ENCODE peak calls at places on chromosomes 13 and 19, in five cellular contexts. One of them, this sample, is unnamed.

GRCh38 chr19:11256189-11256588 is 6.1 kb downstream of the DOCK6 start:
- DNase-seq in tibial artery: no peak
- DNase-seq in nephron progenitor cell: peak
- DNase-seq in cardiac muscle cell: peak
- DNase-seq in spleen: no peak
- DNase-seq in this sample: no peak

GRCh38 chr19:1063030-1063908 is 3.7 kb upstream of the ARHGAP45 start:
- DNase-seq in tibial artery: no peak
- DNase-seq in nephron progenitor cell: peak
- DNase-seq in cardiac muscle cell: no peak
- DNase-seq in spleen: peak
- DNase-seq in this sample: no peak

GRCh38 chr19:6250024-6250605 is 29.7 kb downstream of the MLLT1 start:
- DNase-seq in tibial artery: no peak
- DNase-seq in nephron progenitor cell: no peak
- DNase-seq in cardiac muscle cell: peak
- DNase-seq in spleen: no peak
- DNase-seq in this sample: no peak

GRCh38 chr13:51770681-51771417 is 33.1 kb downstream of the DHRS12 start:
- DNase-seq in tibial artery: no peak
- DNase-seq in nephron progenitor cell: no peak
- DNase-seq in cardiac muscle cell: no peak
- DNase-seq in spleen: no peak
- DNase-seq in this sample: no peak

GRCh38 chr13:53683608-53684007 is 655.0 kb downstream of the OLFM4 start:
- DNase-seq in tibial artery: no peak
- DNase-seq in nephron progenitor cell: no peak
- DNase-seq in cardiac muscle cell: no peak
- DNase-seq in spleen: no peak
- DNase-seq in this sample: no peak

GRCh38 chr13:27830010-27830409 is 37.7 kb downstream of the GSX1 start:
- DNase-seq in tibial artery: no peak
- DNase-seq in nephron progenitor cell: peak
- DNase-seq in cardiac muscle cell: peak
- DNase-seq in spleen: peak
- DNase-seq in this sample: peak

GRCh38 chr19:16789238-16789637 is 40.0 kb upstream of the SIN3B start:
- DNase-seq in tibial artery: no peak
- DNase-seq in nephron progenitor cell: no peak
- DNase-seq in cardiac muscle cell: no peak
- DNase-seq in spleen: no peak
- DNase-seq in this sample: no peak

GRCh38 chr13:98796191-98796590 is 43.7 kb upstream of the SLC15A1 start:
- DNase-seq in tibial artery: no peak
- DNase-seq in nephron progenitor cell: no peak
- DNase-seq in cardiac muscle cell: no peak
- DNase-seq in spleen: no peak
- DNase-seq in this sample: no peak

GRCh38 chr19:5961969-5962945 is 15.7 kb downstream of the RANBP3 start:
- DNase-seq in tibial artery: peak
- DNase-seq in nephron progenitor cell: no peak
- DNase-seq in cardiac muscle cell: peak
- DNase-seq in spleen: peak
- DNase-seq in this sample: no peak

GRCh38 chr19:9877775-9878510 is 42.8 kb downstream of the PIN1 start:
- DNase-seq in tibial artery: no peak
- DNase-seq in nephron progenitor cell: no peak
- DNase-seq in cardiac muscle cell: peak
- DNase-seq in spleen: no peak
- DNase-seq in this sample: no peak

GRCh38 chr19:48405850-48406249 is 12.4 kb downstream of the GRIN2D start:
- DNase-seq in tibial artery: no peak
- DNase-seq in nephron progenitor cell: no peak
- DNase-seq in cardiac muscle cell: no peak
- DNase-seq in spleen: no peak
- DNase-seq in this sample: no peak

GRCh38 chr13:51494151-51494550 is 41.3 kb upstream of the INTS6 start:
- DNase-seq in tibial artery: no peak
- DNase-seq in nephron progenitor cell: no peak
- DNase-seq in cardiac muscle cell: peak
- DNase-seq in spleen: no peak
- DNase-seq in this sample: no peak

GRCh38 chr13:43388282-43389034 is 365.1 kb downstream of the DNAJC15 start:
- DNase-seq in tibial artery: no peak
- DNase-seq in nephron progenitor cell: no peak
- DNase-seq in cardiac muscle cell: no peak
- DNase-seq in spleen: no peak
- DNase-seq in this sample: no peak

GRCh38 chr13:51997641-51998330 is 13.5 kb downstream of the ATP7B start:
- DNase-seq in tibial artery: no peak
- DNase-seq in nephron progenitor cell: no peak
- DNase-seq in cardiac muscle cell: no peak
- DNase-seq in spleen: no peak
- DNase-seq in this sample: no peak

GRCh38 chr13:50393641-50394040 is 378.4 kb downstream of the KCNRG start:
- DNase-seq in tibial artery: no peak
- DNase-seq in nephron progenitor cell: peak
- DNase-seq in cardiac muscle cell: peak
- DNase-seq in spleen: no peak
- DNase-seq in this sample: no peak

GRCh38 chr19:35144259-35144599 is 1.2 kb downstream of the FXYD7 start:
- DNase-seq in tibial artery: no peak
- DNase-seq in nephron progenitor cell: no peak
- DNase-seq in cardiac muscle cell: no peak
- DNase-seq in spleen: no peak
- DNase-seq in this sample: no peak

GRCh38 chr19:10920288-10920655 is 8.2 kb downstream of the YIPF2 start:
- DNase-seq in tibial artery: no peak
- DNase-seq in nephron progenitor cell: no peak
- DNase-seq in cardiac muscle cell: no peak
- DNase-seq in spleen: no peak
- DNase-seq in this sample: no peak

GRCh38 chr19:18719541-18719940 is 36.1 kb downstream of the CRTC1 start:
- DNase-seq in tibial artery: no peak
- DNase-seq in nephron progenitor cell: no peak
- DNase-seq in cardiac muscle cell: no peak
- DNase-seq in spleen: no peak
- DNase-seq in this sample: no peak

GRCh38 chr19:45147835-45148676 is 12.7 kb downstream of the NKPD1 start:
- DNase-seq in tibial artery: no peak
- DNase-seq in nephron progenitor cell: no peak
- DNase-seq in cardiac muscle cell: no peak
- DNase-seq in spleen: no peak
- DNase-seq in this sample: no peak

GRCh38 chr19:28963481-28964245 is 249.3 kb downstream of the UQCRFS1 start:
- DNase-seq in tibial artery: no peak
- DNase-seq in nephron progenitor cell: no peak
- DNase-seq in cardiac muscle cell: no peak
- DNase-seq in spleen: no peak
- DNase-seq in this sample: no peak

GRCh38 chr19:46373573-46374359 is 26.9 kb downstream of the PPP5C start:
- DNase-seq in tibial artery: no peak
- DNase-seq in nephron progenitor cell: no peak
- DNase-seq in cardiac muscle cell: no peak
- DNase-seq in spleen: no peak
- DNase-seq in this sample: peak

GRCh38 chr13:24675806-24676570 is 4.2 kb upstream of the ATP12A start:
- DNase-seq in tibial artery: no peak
- DNase-seq in nephron progenitor cell: no peak
- DNase-seq in cardiac muscle cell: no peak
- DNase-seq in spleen: no peak
- DNase-seq in this sample: no peak

GRCh38 chr13:98535501-98536357 is 41.2 kb downstream of the STK24 start:
- DNase-seq in tibial artery: no peak
- DNase-seq in nephron progenitor cell: no peak
- DNase-seq in cardiac muscle cell: no peak
- DNase-seq in spleen: no peak
- DNase-seq in this sample: no peak

GRCh38 chr19:39156230-39156890 is 30.8 kb downstream of the PAK4 start:
- DNase-seq in tibial artery: no peak
- DNase-seq in nephron progenitor cell: no peak
- DNase-seq in cardiac muscle cell: peak
- DNase-seq in spleen: no peak
- DNase-seq in this sample: no peak

GRCh38 chr19:1278713-1279112 is 3.4 kb downstream of the FAM174C start:
- DNase-seq in tibial artery: no peak
- DNase-seq in nephron progenitor cell: no peak
- DNase-seq in cardiac muscle cell: no peak
- DNase-seq in spleen: peak
- DNase-seq in this sample: no peak

GRCh38 chr19:57465680-57466381 is 8.9 kb upstream of the VN1R1 start:
- DNase-seq in tibial artery: no peak
- DNase-seq in nephron progenitor cell: no peak
- DNase-seq in cardiac muscle cell: peak
- DNase-seq in spleen: no peak
- DNase-seq in this sample: no peak

GRCh38 chr13:27794921-27795717 is 2.8 kb downstream of the GSX1 start:
- DNase-seq in tibial artery: no peak
- DNase-seq in nephron progenitor cell: no peak
- DNase-seq in cardiac muscle cell: no peak
- DNase-seq in spleen: no peak
- DNase-seq in this sample: no peak

GRCh38 chr13:99922631-99923404 is 48.7 kb downstream of the ZIC5 start:
- DNase-seq in tibial artery: no peak
- DNase-seq in nephron progenitor cell: no peak
- DNase-seq in cardiac muscle cell: no peak
- DNase-seq in spleen: no peak
- DNase-seq in this sample: no peak

GRCh38 chr19:45920458-45920857 is 5.9 kb upstream of the NANOS2 start:
- DNase-seq in tibial artery: no peak
- DNase-seq in nephron progenitor cell: no peak
- DNase-seq in cardiac muscle cell: no peak
- DNase-seq in spleen: no peak
- DNase-seq in this sample: no peak

GRCh38 chr13:97344250-97345175 is 89.5 kb upstream of the RAP2A start:
- DNase-seq in tibial artery: peak
- DNase-seq in nephron progenitor cell: peak
- DNase-seq in cardiac muscle cell: peak
- DNase-seq in spleen: no peak
- DNase-seq in this sample: no peak

GRCh38 chr19:47778954-47779351 is 450 bp downstream of the SELENOW start:
- DNase-seq in tibial artery: peak
- DNase-seq in nephron progenitor cell: no peak
- DNase-seq in cardiac muscle cell: peak
- DNase-seq in spleen: no peak
- DNase-seq in this sample: no peak

GRCh38 chr13:97967948-97968347 is 14.5 kb downstream of the IPO5 start:
- DNase-seq in tibial artery: no peak
- DNase-seq in nephron progenitor cell: no peak
- DNase-seq in cardiac muscle cell: peak
- DNase-seq in spleen: no peak
- DNase-seq in this sample: no peak

GRCh38 chr13:108120332-108120731 is 95.0 kb downstream of the LIG4 start:
- DNase-seq in tibial artery: no peak
- DNase-seq in nephron progenitor cell: no peak
- DNase-seq in cardiac muscle cell: no peak
- DNase-seq in spleen: no peak
- DNase-seq in this sample: no peak

GRCh38 chr13:24997367-24997967 is 98.5 kb upstream of the PABPC3 start:
- DNase-seq in tibial artery: no peak
- DNase-seq in nephron progenitor cell: peak
- DNase-seq in cardiac muscle cell: peak
- DNase-seq in spleen: no peak
- DNase-seq in this sample: no peak

GRCh38 chr19:3810708-3811355 is 24.7 kb upstream of the MATK start:
- DNase-seq in tibial artery: no peak
- DNase-seq in nephron progenitor cell: no peak
- DNase-seq in cardiac muscle cell: no peak
- DNase-seq in spleen: peak
- DNase-seq in this sample: no peak

This sample was measured in posterior vena cava.